ENCODE peak calls at places on chromosomes 11 and 22, in ten cellular contexts. X is GM13977; P is central memory CD4-positive, alpha-beta T cell; N is activated CD4-positive, alpha-beta T cell treated with anti-CD3 and anti-CD28 coated beads for 24 hours; F is sciatic nerve; O is activated T-cell treated with anti-CD3 and anti-CD28 coated beads for 1 hour; V is AG10803; U is AG04450; H is HCT116; B is EH. C is an unnamed sample.

GRCh38 chr11:35357893-35358292 is 61.5 kb downstream of the SLC1A2 start:
- DNase-seq in X (no peak), P (no peak), N (no peak), F (no peak), O (no peak), V (no peak), U (no peak), H (no peak), B (peak; percentile 71), C (peak; percentile 55)

GRCh38 chr11:63951779-63952536 is 13.2 kb downstream of the NAA40 start:
- DNase-seq in X (peak; percentile 69), P (peak; percentile 15), N (no peak), F (no peak), O (no peak), V (no peak), U (no peak), H (no peak), B (no peak), C (no peak)

GRCh38 chr11:3104961-3105790 is 48.0 kb upstream of the CARS1 start:
- DNase-seq in X (no peak), P (no peak), N (no peak), F (peak; percentile 51), O (no peak), V (no peak), U (no peak), H (no peak), B (no peak), C (no peak)

GRCh38 chr11:26478710-26479109 is 93.4 kb downstream of the MUC15 start:
- DNase-seq in X (no peak), P (no peak), N (no peak), F (no peak), O (no peak), V (no peak), U (no peak), H (no peak), B (no peak), C (no peak)

GRCh38 chr22:24230911-24231656 is 13.8 kb downstream of the GGT5 start:
- DNase-seq in X (peak; percentile 80), P (peak; percentile 42), N (peak; percentile 59), F (no peak), O (peak; percentile 62), V (no peak), U (no peak), H (no peak), B (no peak), C (no peak)

GRCh38 chr22:42947211-42947990 is 67.5 kb downstream of the PACSIN2 start:
- DNase-seq in X (no peak), P (no peak), N (no peak), F (no peak), O (no peak), V (no peak), U (no peak), H (peak; percentile 73), B (no peak), C (peak; percentile 36)

GRCh38 chr22:32628626-32629587 is 154.3 kb downstream of the FBXO7 start:
- DNase-seq in X (no peak), P (no peak), N (no peak), F (no peak), O (no peak), V (peak; percentile 88), U (peak; percentile 91), H (no peak), B (peak; percentile 41), C (peak; percentile 23)

GRCh38 chr11:110710520-110711381 is 1.5 kb downstream of the ARHGAP20 start:
- DNase-seq in X (no peak), P (no peak), N (no peak), F (peak; percentile 75), O (no peak), V (no peak), U (no peak), H (no peak), B (peak; percentile 24), C (peak; percentile 11)

GRCh38 chr11:76348348-76348747 is 32.6 kb downstream of the THAP12 start:
- DNase-seq in X (no peak), P (no peak), N (no peak), F (no peak), O (no peak), V (no peak), U (no peak), H (no peak), B (no peak), C (no peak)

GRCh38 chr11:13238879-13239514 is 38.6 kb upstream of the BMAL1 start:
- DNase-seq in X (peak; percentile 23), P (peak; percentile 43), N (peak; percentile 21), F (peak; percentile 70), O (peak; percentile 54), V (peak; percentile 51), U (no peak), H (peak; percentile 57), B (peak; percentile 63), C (peak; percentile 62)

GRCh38 chr22:42399315-42400271 is 32.6 kb downstream of the NFAM1 start:
- DNase-seq in X (no peak), P (no peak), N (no peak), F (peak; percentile 75), O (no peak), V (no peak), U (no peak), H (no peak), B (peak; percentile 9), C (no peak)

GRCh38 chr22:31096637-31097274 is 10.6 kb downstream of the SELENOM start:
- DNase-seq in X (no peak), P (no peak), N (no peak), F (no peak), O (no peak), V (no peak), U (no peak), H (no peak), B (no peak), C (no peak)

GRCh38 chr11:77140231-77140959 is 12.3 kb downstream of the MYO7A start:
- DNase-seq in X (no peak), P (no peak), N (no peak), F (no peak), O (no peak), V (peak; percentile 31), U (no peak), H (no peak), B (peak; percentile 44), C (peak; percentile 38)

GRCh38 chr11:108863528-108863927 is 198.7 kb downstream of the DDX10 start:
- DNase-seq in X (no peak), P (no peak), N (no peak), F (no peak), O (no peak), V (no peak), U (no peak), H (no peak), B (no peak), C (no peak)

GRCh38 chr11:132943737-132944556 is 588.4 kb downstream of the OPCML start:
- DNase-seq in X (no peak), P (no peak), N (no peak), F (peak; percentile 58), O (no peak), V (peak; percentile 27), U (no peak), H (no peak), B (peak; percentile 33), C (peak; percentile 27)

GRCh38 chr11:118009821-118010737 is 23.9 kb downstream of the IL10RA start:
- DNase-seq in X (no peak), P (no peak), N (no peak), F (no peak), O (no peak), V (no peak), U (no peak), H (no peak), B (no peak), C (no peak)

C was measured in EL.